ENCODE peak calls at places on chromosomes 12 and 14, in five cellular contexts. One of them, this sample, is unnamed.

GRCh38 chr12:19882418-19882817 is 443.1 kb downstream of the AEBP2 start:
- DNase-seq in HFFc6: no peak
- DNase-seq in activated gamma-delta T cell treated with Interleukin-2 at 50 U/mL for 16 hours: no peak
- DNase-seq in HEK293T: no peak
- DNase-seq in ACHN: no peak
- DNase-seq in this sample: no peak

GRCh38 chr12:508795-509194 is 49.1 kb downstream of the B4GALNT3 start:
- DNase-seq in ACHN: no peak
- DNase-seq in HEK293T: no peak
- DNase-seq in HFFc6: no peak
- DNase-seq in activated gamma-delta T cell treated with Interleukin-2 at 50 U/mL for 16 hours: no peak
- DNase-seq in this sample: no peak

GRCh38 chr12:13454991-13455696 is 258.6 kb downstream of the EMP1 start:
- DNase-seq in HEK293T: no peak
- DNase-seq in ACHN: no peak
- DNase-seq in HFFc6: no peak
- DNase-seq in activated gamma-delta T cell treated with Interleukin-2 at 50 U/mL for 16 hours: no peak
- DNase-seq in this sample: no peak

GRCh38 chr12:53709671-53710070 is 17.6 kb downstream of the CALCOCO1 start:
- DNase-seq in ACHN: no peak
- DNase-seq in HEK293T: no peak
- DNase-seq in activated gamma-delta T cell treated with Interleukin-2 at 50 U/mL for 16 hours: no peak
- DNase-seq in HFFc6: no peak
- DNase-seq in this sample: no peak

GRCh38 chr14:96852823-96853422 is 55.7 kb downstream of the VRK1 start:
- DNase-seq in HEK293T: peak
- DNase-seq in ACHN: peak
- DNase-seq in activated gamma-delta T cell treated with Interleukin-2 at 50 U/mL for 16 hours: no peak
- DNase-seq in HFFc6: peak
- DNase-seq in this sample: peak

GRCh38 chr12:33892425-33892824 is 129.9 kb upstream of the ALG10 start:
- DNase-seq in activated gamma-delta T cell treated with Interleukin-2 at 50 U/mL for 16 hours: no peak
- DNase-seq in HEK293T: no peak
- DNase-seq in ACHN: no peak
- DNase-seq in HFFc6: no peak
- DNase-seq in this sample: no peak

GRCh38 chr12:78194448-78194847 is 363.8 kb downstream of the NAV3 start:
- DNase-seq in HEK293T: no peak
- DNase-seq in ACHN: no peak
- DNase-seq in HFFc6: peak
- DNase-seq in activated gamma-delta T cell treated with Interleukin-2 at 50 U/mL for 16 hours: no peak
- DNase-seq in this sample: no peak

GRCh38 chr12:44573723-44574122 is 302.4 kb downstream of the NELL2 start:
- DNase-seq in activated gamma-delta T cell treated with Interleukin-2 at 50 U/mL for 16 hours: no peak
- DNase-seq in HEK293T: no peak
- DNase-seq in ACHN: no peak
- DNase-seq in HFFc6: no peak
- DNase-seq in this sample: no peak

GRCh38 chr14:59116984-59117415 is 71.5 kb upstream of the DAAM1 start:
- DNase-seq in HFFc6: peak
- DNase-seq in activated gamma-delta T cell treated with Interleukin-2 at 50 U/mL for 16 hours: no peak
- DNase-seq in ACHN: no peak
- DNase-seq in HEK293T: no peak
- DNase-seq in this sample: no peak

GRCh38 chr12:560666-561065 is 100.9 kb downstream of the B4GALNT3 start:
- DNase-seq in activated gamma-delta T cell treated with Interleukin-2 at 50 U/mL for 16 hours: no peak
- DNase-seq in ACHN: no peak
- DNase-seq in HEK293T: no peak
- DNase-seq in HFFc6: no peak
- DNase-seq in this sample: no peak

GRCh38 chr12:49366652-49367380 is 446 bp upstream of the SPATS2 start:
- DNase-seq in HFFc6: peak
- DNase-seq in activated gamma-delta T cell treated with Interleukin-2 at 50 U/mL for 16 hours: peak
- DNase-seq in HEK293T: peak
- DNase-seq in ACHN: peak
- DNase-seq in this sample: peak

GRCh38 chr14:96225745-96226151 is 21.1 kb downstream of the BDKRB2 start:
- DNase-seq in ACHN: peak
- DNase-seq in HEK293T: peak
- DNase-seq in activated gamma-delta T cell treated with Interleukin-2 at 50 U/mL for 16 hours: no peak
- DNase-seq in HFFc6: peak
- DNase-seq in this sample: no peak

GRCh38 chr12:118982308-118982707 is 967 bp downstream of the SRRM4 start:
- DNase-seq in HFFc6: no peak
- DNase-seq in activated gamma-delta T cell treated with Interleukin-2 at 50 U/mL for 16 hours: no peak
- DNase-seq in HEK293T: no peak
- DNase-seq in ACHN: no peak
- DNase-seq in this sample: no peak

GRCh38 chr14:99563749-99564129 is 40.3 kb downstream of the CCDC85C start:
- DNase-seq in ACHN: no peak
- DNase-seq in activated gamma-delta T cell treated with Interleukin-2 at 50 U/mL for 16 hours: no peak
- DNase-seq in HEK293T: no peak
- DNase-seq in HFFc6: no peak
- DNase-seq in this sample: no peak

GRCh38 chr12:64102339-64102738 is 119.8 kb downstream of the KICS2 start:
- DNase-seq in activated gamma-delta T cell treated with Interleukin-2 at 50 U/mL for 16 hours: no peak
- DNase-seq in HEK293T: no peak
- DNase-seq in ACHN: no peak
- DNase-seq in HFFc6: peak
- DNase-seq in this sample: no peak

GRCh38 chr14:92099802-92100201 is 6.6 kb downstream of the ATXN3 start:
- DNase-seq in ACHN: no peak
- DNase-seq in HFFc6: no peak
- DNase-seq in HEK293T: no peak
- DNase-seq in activated gamma-delta T cell treated with Interleukin-2 at 50 U/mL for 16 hours: no peak
- DNase-seq in this sample: no peak

GRCh38 chr12:54059668-54060067 is 6.0 kb downstream of the HOXC4 start:
- DNase-seq in HEK293T: no peak
- DNase-seq in activated gamma-delta T cell treated with Interleukin-2 at 50 U/mL for 16 hours: no peak
- DNase-seq in ACHN: no peak
- DNase-seq in HFFc6: no peak
- DNase-seq in this sample: no peak